ENCODE peak calls at places on chromosome 11, in nine cellular contexts. O is NCI-H1930; R is hippocampal formation; D is A549; Q is stimulated activated CD8-positive, alpha-beta memory T cell treated with anti-CD3 and anti-CD28 coated beads, Interleukin-4, amount 100 ng/mL, for 24 hours; I is hepatocyte; H is stimulated activated CD4-positive, alpha-beta T cell treated with anti-CD3 and anti-CD28 coated beads, Interleukin-1b, Interleukin-23, amount 100 ng/mL, for 24 hours; G is H54; Y is activated CD4-positive, alpha-beta T cell treated with anti-CD3 and anti-CD28 coated beads, Interleukin-2, amount 50 U/mL, for 48 hours. P is an unnamed sample.

GRCh38 chr11:102704841-102705240 is 728 bp downstream of the MMP27 start:
- DNase-seq in O (no peak), R (no peak), D (no peak), Q (no peak), I (no peak), H (no peak), G (no peak), Y (no peak), P (no peak)

GRCh38 chr11:57496109-57496820 is 19.2 kb downstream of the SLC43A1 start:
- DNase-seq in O (no peak), R (no peak), D (no peak), Q (no peak), I (no peak), H (no peak), G (no peak), Y (no peak), P (no peak)

GRCh38 chr11:72238492-72239295 is 5.3 kb downstream of the PHOX2A start:
- DNase-seq in O (no peak), R (no peak), D (no peak), Q (no peak), I (no peak), H (no peak), G (no peak), Y (no peak), P (no peak)

GRCh38 chr11:47225552-47226137 is 10.9 kb downstream of the DDB2 start:
- DNase-seq in O (no peak), R (no peak), D (no peak), Q (no peak), I (no peak), H (no peak), G (no peak), Y (peak), P (no peak)

GRCh38 chr11:34837246-34837856 is 78.8 kb downstream of the APIP start:
- DNase-seq in O (no peak), R (no peak), D (no peak), Q (no peak), I (no peak), H (no peak), G (no peak), Y (no peak), P (no peak)

GRCh38 chr11:30758012-30758411 is 171.9 kb upstream of the MPPED2 start:
- DNase-seq in O (no peak), R (no peak), D (no peak), Q (no peak), I (no peak), H (no peak), G (no peak), Y (no peak), P (no peak)

GRCh38 chr11:1852885-1853284 is at the start of gene LSP1:
- DNase-seq in O (no peak), R (no peak), D (no peak), Q (peak), I (no peak), H (peak), G (no peak), Y (peak), P (peak)

GRCh38 chr11:64146036-64146943 is 19.6 kb downstream of the MACROD1 start:
- DNase-seq in O (peak), R (no peak), D (peak), Q (peak), I (peak), H (peak), G (peak), Y (peak), P (peak)

GRCh38 chr11:123180574-123180973 is 14.5 kb downstream of the CLMP start:
- DNase-seq in O (no peak), R (no peak), D (no peak), Q (no peak), I (no peak), H (no peak), G (no peak), Y (no peak), P (no peak)

GRCh38 chr11:44261800-44262591 is 47.9 kb downstream of the ALX4 start:
- DNase-seq in O (no peak), R (no peak), D (no peak), Q (no peak), I (no peak), H (no peak), G (no peak), Y (no peak), P (no peak)

GRCh38 chr11:117898059-117898458 is 21.6 kb upstream of the FXYD6 start:
- DNase-seq in O (no peak), R (no peak), D (no peak), Q (no peak), I (no peak), H (no peak), G (no peak), Y (no peak), P (no peak)

GRCh38 chr11:66044757-66045156 is 4.2 kb downstream of the GAL3ST3 start:
- DNase-seq in O (no peak), R (no peak), D (no peak), Q (no peak), I (no peak), H (no peak), G (no peak), Y (no peak), P (no peak)

GRCh38 chr11:127804775-127805446 is 782.4 kb downstream of the ETS1 start:
- DNase-seq in O (no peak), R (no peak), D (no peak), Q (no peak), I (peak), H (no peak), G (no peak), Y (no peak), P (no peak)

GRCh38 chr11:115579181-115579825 is 75.1 kb upstream of the CADM1 start:
- DNase-seq in O (no peak), R (no peak), D (no peak), Q (no peak), I (no peak), H (no peak), G (no peak), Y (no peak), P (no peak)

GRCh38 chr11:69852051-69852450 is 32.8 kb upstream of the FGF3 start:
- DNase-seq in O (no peak), R (no peak), D (no peak), Q (no peak), I (no peak), H (no peak), G (no peak), Y (no peak), P (no peak)

GRCh38 chr11:20415432-20415831 is 27.9 kb downstream of the PRMT3 start:
- DNase-seq in O (no peak), R (no peak), D (no peak), Q (no peak), I (no peak), H (no peak), G (no peak), Y (no peak), P (no peak)

GRCh38 chr11:114197799-114198500 is 98.2 kb upstream of the NNMT start:
- DNase-seq in O (no peak), R (peak), D (no peak), Q (no peak), I (peak), H (no peak), G (no peak), Y (no peak), P (no peak)

GRCh38 chr11:108221981-108222685 is at the start of gene NPAT:
- DNase-seq in O (no peak), R (no peak), D (no peak), Q (no peak), I (no peak), H (no peak), G (no peak), Y (no peak), P (no peak)

GRCh38 chr11:119470316-119471266 is 47.6 kb upstream of the THY1 start:
- DNase-seq in O (no peak), R (no peak), D (no peak), Q (no peak), I (no peak), H (no peak), G (peak), Y (no peak), P (no peak)

GRCh38 chr11:3003396-3004231 is 11.5 kb upstream of the NAP1L4 start:
- DNase-seq in O (no peak), R (no peak), D (no peak), Q (no peak), I (no peak), H (no peak), G (no peak), Y (no peak), P (no peak)

GRCh38 chr11:1730230-1730629 is 20.2 kb downstream of the IFITM10 start:
- DNase-seq in O (no peak), R (no peak), D (no peak), Q (no peak), I (no peak), H (no peak), G (no peak), Y (no peak), P (no peak)

GRCh38 chr11:96235725-96236124 is 107.3 kb downstream of the MAML2 start:
- DNase-seq in O (no peak), R (no peak), D (no peak), Q (no peak), I (peak), H (peak), G (no peak), Y (peak), P (no peak)

GRCh38 chr11:17224727-17225126 is 16.9 kb upstream of the PIK3C2A start:
- DNase-seq in O (no peak), R (no peak), D (no peak), Q (no peak), I (peak), H (no peak), G (no peak), Y (no peak), P (no peak)

GRCh38 chr11:5280582-5281102 is 10.9 kb upstream of the HBE1 start:
- DNase-seq in O (peak), R (no peak), D (peak), Q (no peak), I (peak), H (no peak), G (peak), Y (peak), P (peak)

GRCh38 chr11:73249858-73250773 is 22.0 kb upstream of the P2RY6 start:
- DNase-seq in O (no peak), R (no peak), D (no peak), Q (no peak), I (no peak), H (no peak), G (no peak), Y (peak), P (no peak)

GRCh38 chr11:59283311-59283710 is 70.6 kb upstream of the MPEG1 start:
- DNase-seq in O (no peak), R (no peak), D (no peak), Q (no peak), I (no peak), H (no peak), G (no peak), Y (no peak), P (no peak)

P was measured in GM18507.